ENCODE peak calls at places on chromosomes 11 and 22, in eight cellular contexts. One of them, this sample, is unnamed. For H3K9me2, the result is how much of the 10 kb centered on the place peaks cover.

GRCh38 chr11:46701078-46701654 is 335 bp downstream of the ZNF408 start:
- DNase-seq in SK-N-SH: no peak
- DNase-seq in OCI-LY7: no peak
- DNase-seq in GM23248: peak
- DNase-seq in HCT116: no peak
- DNase-seq in PC-9: no peak
- DNase-seq in GM23338: peak
- DNase-seq in PC-3: no peak
- DNase-seq in this sample: peak

GRCh38 chr11:96426356-96427103 is 36.7 kb downstream of the JRKL start:
- DNase-seq in GM23338: peak
- DNase-seq in PC-3: peak
- DNase-seq in OCI-LY7: peak
- DNase-seq in SK-N-SH: peak
- DNase-seq in HCT116: peak
- DNase-seq in PC-9: no peak
- DNase-seq in GM23248: peak
- DNase-seq in this sample: peak

GRCh38 chr22:20591295-20591645 is 83.9 kb downstream of the MED15 start:
- DNase-seq in GM23338: no peak
- DNase-seq in HCT116: no peak
- DNase-seq in SK-N-SH: no peak
- DNase-seq in OCI-LY7: no peak
- DNase-seq in PC-3: no peak
- DNase-seq in GM23248: no peak
- DNase-seq in PC-9: no peak
- DNase-seq in this sample: no peak

GRCh38 chr11:116420770-116421528 is 351.8 kb downstream of the BUD13 start:
- DNase-seq in GM23248: peak
- DNase-seq in OCI-LY7: no peak
- DNase-seq in SK-N-SH: no peak
- DNase-seq in PC-3: peak
- DNase-seq in GM23338: no peak
- DNase-seq in HCT116: peak
- DNase-seq in PC-9: no peak
- DNase-seq in this sample: no peak

GRCh38 chr11:134101292-134101691 is 32.4 kb downstream of the JAM3 start:
- DNase-seq in PC-9: no peak
- DNase-seq in GM23248: peak
- DNase-seq in GM23338: no peak
- DNase-seq in PC-3: no peak
- DNase-seq in SK-N-SH: no peak
- DNase-seq in OCI-LY7: no peak
- DNase-seq in HCT116: no peak
- DNase-seq in this sample: no peak

GRCh38 chr11:69127091-69127850 is 28.5 kb upstream of the SMIM38 start:
- DNase-seq in GM23338: no peak
- DNase-seq in PC-9: no peak
- DNase-seq in SK-N-SH: no peak
- DNase-seq in HCT116: no peak
- DNase-seq in GM23248: no peak
- DNase-seq in OCI-LY7: no peak
- DNase-seq in PC-3: no peak
- DNase-seq in this sample: no peak

GRCh38 chr22:35352214-35353111 is 28.4 kb upstream of the HMOX1 start:
- DNase-seq in PC-9: peak
- DNase-seq in PC-3: peak
- DNase-seq in GM23338: peak
- DNase-seq in HCT116: no peak
- DNase-seq in SK-N-SH: no peak
- DNase-seq in OCI-LY7: peak
- DNase-seq in GM23248: peak
- DNase-seq in this sample: peak

GRCh38 chr11:95074806-95075563 is 8.3 kb downstream of the SRSF8 start:
- DNase-seq in PC-9: peak
- DNase-seq in PC-3: peak
- DNase-seq in OCI-LY7: no peak
- DNase-seq in HCT116: no peak
- DNase-seq in GM23338: no peak
- DNase-seq in GM23248: no peak
- DNase-seq in SK-N-SH: no peak
- DNase-seq in this sample: no peak

GRCh38 chr11:36577859-36578258 is 10.1 kb downstream of the RAG1 start:
- DNase-seq in HCT116: no peak
- DNase-seq in OCI-LY7: no peak
- DNase-seq in PC-9: no peak
- DNase-seq in GM23338: no peak
- DNase-seq in PC-3: peak
- DNase-seq in GM23248: peak
- DNase-seq in SK-N-SH: no peak
- DNase-seq in this sample: no peak

GRCh38 chr11:3010004-3010403 is 17.9 kb upstream of the NAP1L4 start:
- DNase-seq in HCT116: no peak
- DNase-seq in PC-9: no peak
- DNase-seq in SK-N-SH: no peak
- DNase-seq in OCI-LY7: no peak
- DNase-seq in PC-3: no peak
- DNase-seq in GM23248: no peak
- DNase-seq in GM23338: no peak
- DNase-seq in this sample: no peak

GRCh38 chr22:26546282-26546681 is 34.0 kb upstream of the TFIP11 start:
- DNase-seq in GM23338: no peak
- DNase-seq in HCT116: no peak
- DNase-seq in GM23248: no peak
- DNase-seq in PC-9: no peak
- DNase-seq in OCI-LY7: no peak
- DNase-seq in PC-3: no peak
- DNase-seq in SK-N-SH: no peak
- DNase-seq in this sample: no peak

GRCh38 chr22:46050451-46050845 is 73.5 kb upstream of the WNT7B start:
- DNase-seq in OCI-LY7: no peak
- DNase-seq in GM23338: no peak
- DNase-seq in HCT116: no peak
- DNase-seq in SK-N-SH: no peak
- DNase-seq in PC-3: no peak
- DNase-seq in PC-9: no peak
- DNase-seq in GM23248: no peak
- DNase-seq in this sample: no peak

GRCh38 chr11:5929571-5929970 is 12.5 kb upstream of the OR56A3 start:
- DNase-seq in PC-9: no peak
- DNase-seq in PC-3: no peak
- DNase-seq in OCI-LY7: no peak
- DNase-seq in HCT116: no peak
- DNase-seq in GM23338: no peak
- DNase-seq in SK-N-SH: no peak
- DNase-seq in GM23248: no peak
- DNase-seq in this sample: no peak

GRCh38 chr11:70097783-70098182 is 19.7 kb downstream of the ANO1 start:
- DNase-seq in GM23338: no peak
- DNase-seq in HCT116: no peak
- DNase-seq in SK-N-SH: no peak
- DNase-seq in PC-9: no peak
- DNase-seq in GM23248: no peak
- DNase-seq in OCI-LY7: no peak
- DNase-seq in PC-3: no peak
- DNase-seq in this sample: no peak

GRCh38 chr11:32325187-32325586 is 110.2 kb downstream of the WT1 start:
- DNase-seq in OCI-LY7: no peak
- DNase-seq in PC-3: no peak
- DNase-seq in PC-9: no peak
- DNase-seq in GM23338: no peak
- DNase-seq in GM23248: no peak
- DNase-seq in SK-N-SH: no peak
- DNase-seq in HCT116: no peak
- DNase-seq in this sample: no peak

GRCh38 chr22:47304854-47305253 is 542.4 kb downstream of the TBC1D22A start:
- DNase-seq in HCT116: no peak
- DNase-seq in PC-3: no peak
- DNase-seq in GM23248: no peak
- DNase-seq in OCI-LY7: no peak
- DNase-seq in PC-9: no peak
- DNase-seq in GM23338: no peak
- DNase-seq in SK-N-SH: no peak
- DNase-seq in this sample: no peak
- H3K9me2 ChIP-seq in HCT116: under half
- H3K9me2 ChIP-seq in PC-3: under half
- H3K9me2 ChIP-seq in GM23248: under half
- H3K9me2 ChIP-seq in OCI-LY7: under half
- H3K9me2 ChIP-seq in PC-9: under half
- H3K9me2 ChIP-seq in GM23338: under half
- H3K9me2 ChIP-seq in SK-N-SH: under half
- H3K9me2 ChIP-seq in this sample: under half

GRCh38 chr22:22230438-22230837 is 14.1 kb upstream of the VPREB1 start:
- DNase-seq in GM23248: no peak
- DNase-seq in GM23338: no peak
- DNase-seq in PC-3: no peak
- DNase-seq in HCT116: no peak
- DNase-seq in PC-9: no peak
- DNase-seq in SK-N-SH: no peak
- DNase-seq in OCI-LY7: no peak
- DNase-seq in this sample: no peak

GRCh38 chr22:22229683-22230420 is 14.7 kb upstream of the VPREB1 start:
- DNase-seq in PC-9: no peak
- DNase-seq in PC-3: no peak
- DNase-seq in SK-N-SH: no peak
- DNase-seq in HCT116: no peak
- DNase-seq in OCI-LY7: no peak
- DNase-seq in GM23248: no peak
- DNase-seq in GM23338: no peak
- DNase-seq in this sample: no peak

GRCh38 chr22:22228421-22228820 is 16.2 kb upstream of the VPREB1 start:
- DNase-seq in HCT116: no peak
- DNase-seq in OCI-LY7: no peak
- DNase-seq in SK-N-SH: no peak
- DNase-seq in PC-3: no peak
- DNase-seq in GM23248: no peak
- DNase-seq in GM23338: no peak
- DNase-seq in PC-9: no peak
- DNase-seq in this sample: no peak

GRCh38 chr22:22228921-22229320 is 15.7 kb upstream of the VPREB1 start:
- DNase-seq in HCT116: no peak
- DNase-seq in PC-3: no peak
- DNase-seq in GM23248: no peak
- DNase-seq in PC-9: no peak
- DNase-seq in SK-N-SH: no peak
- DNase-seq in OCI-LY7: no peak
- DNase-seq in GM23338: no peak
- DNase-seq in this sample: no peak

DNA sequence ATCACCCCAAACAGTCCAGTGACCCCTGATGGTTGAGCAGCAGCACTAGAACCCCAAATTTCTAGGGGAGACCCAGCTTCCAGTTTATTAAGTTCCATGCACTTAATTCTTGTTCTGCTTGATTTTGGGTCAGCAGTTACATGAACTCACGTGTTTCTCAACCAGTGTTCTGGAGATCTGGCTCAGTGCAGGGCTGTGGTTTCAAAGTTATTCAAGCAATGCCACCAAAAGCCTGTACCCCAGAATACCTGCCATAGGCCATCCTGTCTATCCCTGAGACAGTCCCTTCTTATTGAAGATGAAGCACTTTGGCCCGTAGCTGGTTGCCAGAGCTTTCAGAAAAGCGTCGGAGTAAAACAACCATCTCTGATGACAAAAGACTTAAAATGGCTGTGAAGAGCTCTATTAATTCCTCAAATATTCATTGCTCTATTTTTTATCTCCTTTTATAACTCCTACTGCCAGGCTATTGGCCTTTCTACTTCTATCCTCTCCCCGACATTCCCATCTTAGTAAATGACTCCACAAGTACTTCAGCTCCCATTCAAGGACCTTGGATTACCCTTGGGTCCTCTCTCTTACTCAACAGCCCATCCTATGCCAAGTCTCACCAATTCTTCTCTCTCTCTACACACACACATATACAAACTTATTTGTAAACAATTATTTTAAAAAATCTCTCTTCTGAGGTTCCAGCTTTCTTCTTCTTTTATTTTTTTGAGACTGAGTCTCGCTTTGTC is 18.0 kb upstream of the VPREB1 start:
- DNase-seq in SK-N-SH: no peak
- DNase-seq in GM23248: no peak
- DNase-seq in OCI-LY7: no peak
- DNase-seq in GM23338: no peak
- DNase-seq in PC-9: no peak
- DNase-seq in PC-3: no peak
- DNase-seq in HCT116: no peak
- DNase-seq in this sample: no peak
- H2AFZ ChIP-seq in SK-N-SH: no peak
- H2AFZ ChIP-seq in GM23248: no peak
- H2AFZ ChIP-seq in OCI-LY7: no peak
- H2AFZ ChIP-seq in GM23338: no peak
- H2AFZ ChIP-seq in PC-9: no peak
- H2AFZ ChIP-seq in PC-3: no peak
- H2AFZ ChIP-seq in HCT116: no peak
- H2AFZ ChIP-seq in this sample: no peak

GRCh38 chr11:122077459-122077858 is 38.6 kb downstream of the BLID start:
- DNase-seq in PC-9: no peak
- DNase-seq in PC-3: no peak
- DNase-seq in GM23248: no peak
- DNase-seq in SK-N-SH: no peak
- DNase-seq in OCI-LY7: no peak
- DNase-seq in HCT116: no peak
- DNase-seq in GM23338: no peak
- DNase-seq in this sample: no peak
- H3K4me3 ChIP-seq in PC-9: no peak
- H3K4me3 ChIP-seq in PC-3: no peak
- H3K4me3 ChIP-seq in GM23248: no peak
- H3K4me3 ChIP-seq in SK-N-SH: no peak
- H3K4me3 ChIP-seq in OCI-LY7: no peak
- H3K4me3 ChIP-seq in HCT116: no peak
- H3K4me3 ChIP-seq in GM23338: no peak
- H3K4me3 ChIP-seq in this sample: no peak

GRCh38 chr11:12140186-12140938 is 30.0 kb downstream of the MICAL2 start:
- DNase-seq in GM23338: no peak
- DNase-seq in PC-3: no peak
- DNase-seq in GM23248: no peak
- DNase-seq in OCI-LY7: no peak
- DNase-seq in PC-9: no peak
- DNase-seq in SK-N-SH: no peak
- DNase-seq in HCT116: no peak
- DNase-seq in this sample: no peak

GRCh38 chr11:12139144-12139881 is 28.9 kb downstream of the MICAL2 start:
- DNase-seq in HCT116: no peak
- DNase-seq in SK-N-SH: no peak
- DNase-seq in PC-9: no peak
- DNase-seq in OCI-LY7: no peak
- DNase-seq in GM23338: no peak
- DNase-seq in GM23248: peak
- DNase-seq in PC-3: no peak
- DNase-seq in this sample: no peak

GRCh38 chr11:12142179-12142578 is 31.8 kb downstream of the MICAL2 start:
- DNase-seq in PC-9: no peak
- DNase-seq in SK-N-SH: no peak
- DNase-seq in GM23248: no peak
- DNase-seq in HCT116: no peak
- DNase-seq in PC-3: no peak
- DNase-seq in OCI-LY7: no peak
- DNase-seq in GM23338: no peak
- DNase-seq in this sample: no peak

GRCh38 chr11:12142909-12143308 is 32.5 kb downstream of the MICAL2 start:
- DNase-seq in GM23248: no peak
- DNase-seq in PC-9: no peak
- DNase-seq in OCI-LY7: no peak
- DNase-seq in PC-3: no peak
- DNase-seq in HCT116: no peak
- DNase-seq in SK-N-SH: no peak
- DNase-seq in GM23338: no peak
- DNase-seq in this sample: no peak

GRCh38 chr11:12141283-12141682 is 30.9 kb downstream of the MICAL2 start:
- DNase-seq in HCT116: no peak
- DNase-seq in PC-3: no peak
- DNase-seq in PC-9: no peak
- DNase-seq in OCI-LY7: no peak
- DNase-seq in GM23248: no peak
- DNase-seq in SK-N-SH: no peak
- DNase-seq in GM23338: no peak
- DNase-seq in this sample: no peak
- H3K9me2 ChIP-seq in HCT116: under half
- H3K9me2 ChIP-seq in PC-3: under half
- H3K9me2 ChIP-seq in PC-9: under half
- H3K9me2 ChIP-seq in OCI-LY7: under half
- H3K9me2 ChIP-seq in GM23248: under half
- H3K9me2 ChIP-seq in SK-N-SH: under half
- H3K9me2 ChIP-seq in GM23338: under half
- H3K9me2 ChIP-seq in this sample: under half

This sample was measured in Karpas-422.